ENCODE peak calls at places on chromosome 20, in seven cellular contexts. One of them, this sample, is unnamed.

GRCh38 chr20:31894980-31895675 is 24.7 kb downstream of the TTLL9 start:
- DNase-seq in PC-3: peak
- DNase-seq in endothelial cell: no peak
- DNase-seq in left ventricle myocardium inferior: peak
- DNase-seq in tibial nerve: peak
- DNase-seq in brain microvascular endothelial cell: peak
- DNase-seq in heart right ventricle: no peak
- DNase-seq in this sample: no peak

GRCh38 chr20:37758332-37758731 is 64.5 kb downstream of the CTNNBL1 start:
- DNase-seq in PC-3: peak
- DNase-seq in endothelial cell: peak
- DNase-seq in left ventricle myocardium inferior: peak
- DNase-seq in tibial nerve: no peak
- DNase-seq in brain microvascular endothelial cell: no peak
- DNase-seq in heart right ventricle: peak
- DNase-seq in this sample: no peak

GRCh38 chr20:55057779-55058415 is 582.5 kb downstream of the DOK5 start:
- DNase-seq in PC-3: no peak
- DNase-seq in endothelial cell: no peak
- DNase-seq in left ventricle myocardium inferior: no peak
- DNase-seq in tibial nerve: no peak
- DNase-seq in brain microvascular endothelial cell: no peak
- DNase-seq in heart right ventricle: no peak
- DNase-seq in this sample: no peak

GRCh38 chr20:63061051-63061531 is 54.3 kb upstream of the BHLHE23 start:
- DNase-seq in PC-3: no peak
- DNase-seq in endothelial cell: no peak
- DNase-seq in left ventricle myocardium inferior: peak
- DNase-seq in tibial nerve: no peak
- DNase-seq in brain microvascular endothelial cell: no peak
- DNase-seq in heart right ventricle: no peak
- DNase-seq in this sample: no peak

GRCh38 chr20:56861590-56861989 is 232.5 kb downstream of the TFAP2C start:
- DNase-seq in PC-3: no peak
- DNase-seq in endothelial cell: no peak
- DNase-seq in left ventricle myocardium inferior: no peak
- DNase-seq in tibial nerve: no peak
- DNase-seq in brain microvascular endothelial cell: no peak
- DNase-seq in heart right ventricle: no peak
- DNase-seq in this sample: no peak

GRCh38 chr20:57056651-57057050 is 209.8 kb downstream of the BMP7 start:
- DNase-seq in PC-3: peak
- DNase-seq in endothelial cell: no peak
- DNase-seq in left ventricle myocardium inferior: no peak
- DNase-seq in tibial nerve: no peak
- DNase-seq in brain microvascular endothelial cell: no peak
- DNase-seq in heart right ventricle: no peak
- DNase-seq in this sample: no peak

GRCh38 chr20:38275815-38276550 is 15.4 kb upstream of the KIAA1755 start:
- DNase-seq in PC-3: peak
- DNase-seq in endothelial cell: no peak
- DNase-seq in left ventricle myocardium inferior: no peak
- DNase-seq in tibial nerve: no peak
- DNase-seq in brain microvascular endothelial cell: peak
- DNase-seq in heart right ventricle: no peak
- DNase-seq in this sample: no peak

GRCh38 chr20:38982291-38982690 is 20.1 kb downstream of the DHX35 start:
- DNase-seq in PC-3: peak
- DNase-seq in endothelial cell: no peak
- DNase-seq in left ventricle myocardium inferior: no peak
- DNase-seq in tibial nerve: no peak
- DNase-seq in brain microvascular endothelial cell: no peak
- DNase-seq in heart right ventricle: no peak
- DNase-seq in this sample: no peak

GRCh38 chr20:50550531-50550930 is 40.3 kb downstream of the PTPN1 start:
- DNase-seq in PC-3: no peak
- DNase-seq in endothelial cell: no peak
- DNase-seq in left ventricle myocardium inferior: no peak
- DNase-seq in tibial nerve: no peak
- DNase-seq in brain microvascular endothelial cell: no peak
- DNase-seq in heart right ventricle: no peak
- DNase-seq in this sample: no peak

GRCh38 chr20:57323034-57323433 is 6.6 kb upstream of the SPO11 start:
- DNase-seq in PC-3: peak
- DNase-seq in endothelial cell: no peak
- DNase-seq in left ventricle myocardium inferior: no peak
- DNase-seq in tibial nerve: no peak
- DNase-seq in brain microvascular endothelial cell: peak
- DNase-seq in heart right ventricle: no peak
- DNase-seq in this sample: peak

GRCh38 chr20:10536531-10536930 is 101.4 kb downstream of the SLX4IP start:
- DNase-seq in PC-3: peak
- DNase-seq in endothelial cell: no peak
- DNase-seq in left ventricle myocardium inferior: no peak
- DNase-seq in tibial nerve: no peak
- DNase-seq in brain microvascular endothelial cell: no peak
- DNase-seq in heart right ventricle: no peak
- DNase-seq in this sample: no peak

GRCh38 chr20:24653306-24653705 is 183.9 kb downstream of the SYNDIG1 start:
- DNase-seq in PC-3: peak
- DNase-seq in endothelial cell: no peak
- DNase-seq in left ventricle myocardium inferior: no peak
- DNase-seq in tibial nerve: no peak
- DNase-seq in brain microvascular endothelial cell: no peak
- DNase-seq in heart right ventricle: no peak
- DNase-seq in this sample: no peak

GRCh38 chr20:5393218-5393870 is 76.6 kb upstream of the PROKR2 start:
- DNase-seq in PC-3: no peak
- DNase-seq in endothelial cell: no peak
- DNase-seq in left ventricle myocardium inferior: no peak
- DNase-seq in tibial nerve: no peak
- DNase-seq in brain microvascular endothelial cell: no peak
- DNase-seq in heart right ventricle: no peak
- DNase-seq in this sample: no peak

GRCh38 chr20:59912609-59913008 is 20.8 kb downstream of the SYCP2 start:
- DNase-seq in PC-3: no peak
- DNase-seq in endothelial cell: no peak
- DNase-seq in left ventricle myocardium inferior: no peak
- DNase-seq in tibial nerve: no peak
- DNase-seq in brain microvascular endothelial cell: no peak
- DNase-seq in heart right ventricle: no peak
- DNase-seq in this sample: no peak

GRCh38 chr20:61603715-61604114 is 351.7 kb downstream of the CDH4 start:
- DNase-seq in PC-3: no peak
- DNase-seq in endothelial cell: no peak
- DNase-seq in left ventricle myocardium inferior: no peak
- DNase-seq in tibial nerve: no peak
- DNase-seq in brain microvascular endothelial cell: no peak
- DNase-seq in heart right ventricle: no peak
- DNase-seq in this sample: no peak

GRCh38 chr20:40323411-40323810 is 365.6 kb downstream of the MAFB start:
- DNase-seq in PC-3: no peak
- DNase-seq in endothelial cell: no peak
- DNase-seq in left ventricle myocardium inferior: no peak
- DNase-seq in tibial nerve: no peak
- DNase-seq in brain microvascular endothelial cell: no peak
- DNase-seq in heart right ventricle: no peak
- DNase-seq in this sample: no peak

GRCh38 chr20:38599410-38599882 is 2.2 kb upstream of the ARHGAP40 start:
- DNase-seq in PC-3: peak
- DNase-seq in endothelial cell: no peak
- DNase-seq in left ventricle myocardium inferior: peak
- DNase-seq in tibial nerve: no peak
- DNase-seq in brain microvascular endothelial cell: no peak
- DNase-seq in heart right ventricle: peak
- DNase-seq in this sample: no peak

GRCh38 chr20:43568706-43569105 is 9.9 kb downstream of the SGK2 start:
- DNase-seq in PC-3: no peak
- DNase-seq in endothelial cell: no peak
- DNase-seq in left ventricle myocardium inferior: no peak
- DNase-seq in tibial nerve: no peak
- DNase-seq in brain microvascular endothelial cell: no peak
- DNase-seq in heart right ventricle: no peak
- DNase-seq in this sample: no peak

GRCh38 chr20:61942526-61942925 is 123.2 kb downstream of the TAF4 start:
- DNase-seq in PC-3: no peak
- DNase-seq in endothelial cell: no peak
- DNase-seq in left ventricle myocardium inferior: no peak
- DNase-seq in tibial nerve: no peak
- DNase-seq in brain microvascular endothelial cell: no peak
- DNase-seq in heart right ventricle: peak
- DNase-seq in this sample: no peak

GRCh38 chr20:5484346-5484745 is 167.6 kb upstream of the PROKR2 start:
- DNase-seq in PC-3: no peak
- DNase-seq in endothelial cell: no peak
- DNase-seq in left ventricle myocardium inferior: no peak
- DNase-seq in tibial nerve: no peak
- DNase-seq in brain microvascular endothelial cell: no peak
- DNase-seq in heart right ventricle: no peak
- DNase-seq in this sample: no peak

GRCh38 chr20:46065006-46065405 is 24.8 kb downstream of the NCOA5 start:
- DNase-seq in PC-3: no peak
- DNase-seq in endothelial cell: no peak
- DNase-seq in left ventricle myocardium inferior: no peak
- DNase-seq in tibial nerve: no peak
- DNase-seq in brain microvascular endothelial cell: no peak
- DNase-seq in heart right ventricle: no peak
- DNase-seq in this sample: no peak

GRCh38 chr20:22680031-22680740 is 95.8 kb upstream of the FOXA2 start:
- DNase-seq in PC-3: peak
- DNase-seq in endothelial cell: no peak
- DNase-seq in left ventricle myocardium inferior: no peak
- DNase-seq in tibial nerve: no peak
- DNase-seq in brain microvascular endothelial cell: no peak
- DNase-seq in heart right ventricle: no peak
- DNase-seq in this sample: no peak

GRCh38 chr20:64045346-64046011 is 4.0 kb downstream of the SOX18 start:
- DNase-seq in PC-3: peak
- DNase-seq in endothelial cell: peak
- DNase-seq in left ventricle myocardium inferior: no peak
- DNase-seq in tibial nerve: no peak
- DNase-seq in brain microvascular endothelial cell: no peak
- DNase-seq in heart right ventricle: no peak
- DNase-seq in this sample: no peak

DNA sequence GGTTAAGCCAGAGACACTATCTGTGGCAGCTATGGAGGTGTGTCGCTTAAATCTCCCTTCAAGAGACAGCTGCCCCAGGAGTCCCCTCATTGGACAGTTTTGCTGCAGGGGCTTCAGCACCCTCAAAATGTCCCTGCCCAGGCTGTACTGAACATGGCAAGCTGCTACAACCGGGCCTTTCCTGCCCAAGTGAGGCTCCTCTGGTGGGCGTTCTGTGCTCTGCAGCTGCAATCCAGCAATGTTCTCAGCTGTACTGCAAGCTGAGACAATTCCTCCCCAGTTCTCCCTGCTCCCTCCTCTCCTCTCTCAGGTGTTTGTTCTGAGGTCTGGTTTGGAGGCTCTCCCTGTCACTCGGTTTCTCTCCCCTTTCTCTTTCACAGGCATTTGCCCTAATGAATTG is 190.8 kb upstream of the LAMP5 start:
- DNase-seq in PC-3: peak
- DNase-seq in endothelial cell: peak
- DNase-seq in left ventricle myocardium inferior: no peak
- DNase-seq in tibial nerve: no peak
- DNase-seq in brain microvascular endothelial cell: no peak
- DNase-seq in heart right ventricle: no peak
- DNase-seq in this sample: no peak
- TF ChIP-seq CTCF in PC-3: peak
- TF ChIP-seq CTCF in endothelial cell: peak
- TF ChIP-seq CTCF in left ventricle myocardium inferior: peak
- TF ChIP-seq CTCF in tibial nerve: no peak
- TF ChIP-seq CTCF in brain microvascular endothelial cell: peak
- TF ChIP-seq CTCF in heart right ventricle: no peak
- TF ChIP-seq CTCF in this sample: peak

DNA sequence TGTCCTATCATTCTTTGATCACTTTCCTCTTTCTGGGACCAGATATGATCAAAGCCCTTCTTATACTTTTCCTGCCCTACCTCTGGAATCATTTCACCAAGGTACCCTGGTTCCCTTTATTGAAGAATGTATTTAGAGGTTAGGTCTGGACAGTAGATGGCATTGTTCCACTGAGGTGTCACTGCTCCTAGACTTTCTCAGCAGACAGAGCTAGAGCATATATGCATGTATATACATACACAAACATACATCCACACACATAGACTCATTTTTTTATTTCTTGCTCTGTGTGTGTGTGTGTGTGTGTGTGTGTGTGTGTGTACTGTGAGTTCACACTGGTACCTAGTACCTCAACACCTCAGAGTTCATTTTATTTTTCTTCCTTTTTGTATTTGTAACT is 40.9 kb downstream of the PTPRA start:
- DNase-seq in PC-3: peak
- DNase-seq in endothelial cell: no peak
- DNase-seq in left ventricle myocardium inferior: no peak
- DNase-seq in tibial nerve: no peak
- DNase-seq in brain microvascular endothelial cell: peak
- DNase-seq in heart right ventricle: no peak
- DNase-seq in this sample: no peak
- TF ChIP-seq CTCF in PC-3: peak
- TF ChIP-seq CTCF in endothelial cell: no peak
- TF ChIP-seq CTCF in left ventricle myocardium inferior: no peak
- TF ChIP-seq CTCF in tibial nerve: no peak
- TF ChIP-seq CTCF in brain microvascular endothelial cell: peak
- TF ChIP-seq CTCF in heart right ventricle: peak
- TF ChIP-seq CTCF in this sample: peak

GRCh38 chr20:462199-462991 is at the start of gene TBC1D20:
- DNase-seq in PC-3: peak
- DNase-seq in endothelial cell: peak
- DNase-seq in left ventricle myocardium inferior: peak
- DNase-seq in tibial nerve: peak
- DNase-seq in brain microvascular endothelial cell: peak
- DNase-seq in heart right ventricle: peak
- DNase-seq in this sample: peak
- TF ChIP-seq CTCF in PC-3: peak
- TF ChIP-seq CTCF in endothelial cell: no peak
- TF ChIP-seq CTCF in left ventricle myocardium inferior: peak
- TF ChIP-seq CTCF in tibial nerve: peak
- TF ChIP-seq CTCF in brain microvascular endothelial cell: peak
- TF ChIP-seq CTCF in heart right ventricle: peak
- TF ChIP-seq CTCF in this sample: peak

GRCh38 chr20:19785173-19785799 is 27.2 kb downstream of the RIN2 start:
- DNase-seq in PC-3: no peak
- DNase-seq in endothelial cell: no peak
- DNase-seq in left ventricle myocardium inferior: no peak
- DNase-seq in tibial nerve: no peak
- DNase-seq in brain microvascular endothelial cell: no peak
- DNase-seq in heart right ventricle: no peak
- DNase-seq in this sample: no peak
- TF ChIP-seq CTCF in PC-3: no peak
- TF ChIP-seq CTCF in endothelial cell: no peak
- TF ChIP-seq CTCF in left ventricle myocardium inferior: no peak
- TF ChIP-seq CTCF in tibial nerve: no peak
- TF ChIP-seq CTCF in brain microvascular endothelial cell: no peak
- TF ChIP-seq CTCF in heart right ventricle: no peak
- TF ChIP-seq CTCF in this sample: no peak

This sample was measured in type B pancreatic cell.